ENCODE peak calls at places on chromosomes 16 and 17, in five cellular contexts. L, F, E, O and H are unnamed samples.
A peak's percentile ranks its signal among the peaks of the same experiment; 100 is the strongest.

GRCh38 chr16:57801856-57802634 is at the start of gene KIFC3:
- DNase-seq in L (peak; percentile 82), F (peak; percentile 85), E (peak; percentile 74), O (peak; percentile 96), H (peak; percentile 77)

GRCh38 chr17:12909046-12909445 is 108.8 kb downstream of the ELAC2 start:
- DNase-seq in L (no peak), F (no peak), E (no peak), O (no peak), H (no peak)

GRCh38 chr17:78535285-78536197 is 41.7 kb downstream of the DNAH17 start:
- DNase-seq in L (peak; percentile 34), F (no peak), E (no peak), O (no peak), H (no peak)

GRCh38 chr16:87056083-87056482 is 261.1 kb downstream of the C16orf95 start:
- DNase-seq in L (peak; percentile 41), F (peak; percentile 62), E (peak; percentile 33), O (peak; percentile 46), H (peak; percentile 32)

GRCh38 chr17:49928826-49929475 is 40.0 kb upstream of the DLX4 start:
- DNase-seq in L (no peak), F (no peak), E (peak; percentile 25), O (no peak), H (peak; percentile 12)

GRCh38 chr16:30155188-30155587 is 28.2 kb upstream of the CORO1A start:
- DNase-seq in L (no peak), F (no peak), E (no peak), O (no peak), H (no peak)

GRCh38 chr16:705748-706188 is at the start of gene FBXL16:
- DNase-seq in L (peak; percentile 68), F (no peak), E (no peak), O (no peak), H (peak; percentile 63)

GRCh38 chr17:59839646-59840328 is 53.0 kb downstream of the TUBD1 start:
- DNase-seq in L (peak; percentile 44), F (peak; percentile 69), E (peak; percentile 58), O (no peak), H (no peak)

GRCh38 chr16:75075688-75076268 is 40.8 kb downstream of the LDHD start:
- DNase-seq in L (no peak), F (no peak), E (no peak), O (no peak), H (no peak)

GRCh38 chr17:60909405-60909804 is 231.8 kb downstream of the BCAS3 start:
- DNase-seq in L (no peak), F (no peak), E (no peak), O (no peak), H (no peak)

GRCh38 chr17:16877102-16877501 is 94.8 kb downstream of the TNFRSF13B start:
- DNase-seq in L (peak; percentile 8), F (no peak), E (no peak), O (peak; percentile 13), H (peak; percentile 21)

GRCh38 chr17:21293846-21294240 is 9.3 kb downstream of the MAP2K3 start:
- DNase-seq in L (no peak), F (no peak), E (no peak), O (no peak), H (no peak)

GRCh38 chr16:81929841-81930240 is 81.4 kb downstream of the SDR42E1 start:
- DNase-seq in L (no peak), F (no peak), E (no peak), O (peak; percentile 23), H (no peak)

GRCh38 chr17:7988750-7989178 is 13.7 kb upstream of the GUCY2D start:
- DNase-seq in L (no peak), F (peak; percentile 91), E (peak; percentile 82), O (peak; percentile 26), H (peak; percentile 92)

GRCh38 chr17:6061290-6061689 is 8.9 kb upstream of the WSCD1 start:
- DNase-seq in L (no peak), F (peak; percentile 18), E (peak; percentile 42), O (no peak), H (peak; percentile 96)

GRCh38 chr17:28898261-28898955 is 875 bp upstream of the FLOT2 start:
- DNase-seq in L (peak; percentile 55), F (no peak), E (no peak), O (no peak), H (no peak)

GRCh38 chr17:57075193-57075592 is 9.9 kb upstream of the AKAP1 start:
- DNase-seq in L (no peak), F (no peak), E (no peak), O (no peak), H (no peak)

GRCh38 chr17:48626470-48627241 is 498 bp upstream of the HOXB9 start:
- DNase-seq in L (peak; percentile 81), F (no peak), E (peak; percentile 81), O (no peak), H (no peak)

GRCh38 chr16:10266809-10267208 is 84.6 kb upstream of the GRIN2A start:
- DNase-seq in L (no peak), F (no peak), E (no peak), O (no peak), H (no peak)

GRCh38 chr16:65426484-65426883 is 304.6 kb upstream of the CDH11 start:
- DNase-seq in L (no peak), F (peak; percentile 50), E (no peak), O (no peak), H (peak; percentile 23)

GRCh38 chr17:17416400-17417360 is 60.1 kb upstream of the MED9 start:
- DNase-seq in L (peak; percentile 45), F (peak; percentile 62), E (peak; percentile 79), O (peak; percentile 72), H (peak; percentile 79)

GRCh38 chr16:27234171-27234570 is 30.8 kb downstream of the KDM8 start:
- DNase-seq in L (no peak), F (no peak), E (no peak), O (no peak), H (no peak)

GRCh38 chr16:27235055-27235937 is 32.0 kb downstream of the KDM8 start:
- DNase-seq in L (peak; percentile 76), F (peak; percentile 95), E (peak; percentile 91), O (peak; percentile 99), H (peak; percentile 89)

GRCh38 chr16:27233731-27234130 is 30.4 kb downstream of the KDM8 start:
- DNase-seq in L (no peak), F (no peak), E (no peak), O (no peak), H (no peak)

GRCh38 chr16:27235938-27236245 is 32.6 kb downstream of the KDM8 start:
- DNase-seq in L (no peak), F (no peak), E (no peak), O (no peak), H (no peak)

GRCh38 chr16:27234603-27235002 is 31.3 kb downstream of the KDM8 start:
- DNase-seq in L (no peak), F (no peak), E (no peak), O (no peak), H (no peak)
- TF ChIP-seq CTCF in L (no peak), F (no peak), E (no peak), O (no peak), H (no peak)

GRCh38 chr16:3461120-3461519 is 17.6 kb downstream of the NAA60 start:
- DNase-seq in L (peak; percentile 66), F (no peak), E (no peak), O (no peak), H (no peak)

GRCh38 chr16:3458852-3459361 is 15.4 kb downstream of the NAA60 start:
- DNase-seq in L (no peak), F (peak; percentile 54), E (peak; percentile 28), O (no peak), H (peak; percentile 54)

GRCh38 chr16:3460585-3460984 is 17.1 kb downstream of the NAA60 start:
- DNase-seq in L (no peak), F (no peak), E (no peak), O (no peak), H (no peak)

GRCh38 chr16:3459401-3460090 is 16.1 kb downstream of the NAA60 start:
- DNase-seq in L (no peak), F (no peak), E (no peak), O (no peak), H (no peak)

DNA sequence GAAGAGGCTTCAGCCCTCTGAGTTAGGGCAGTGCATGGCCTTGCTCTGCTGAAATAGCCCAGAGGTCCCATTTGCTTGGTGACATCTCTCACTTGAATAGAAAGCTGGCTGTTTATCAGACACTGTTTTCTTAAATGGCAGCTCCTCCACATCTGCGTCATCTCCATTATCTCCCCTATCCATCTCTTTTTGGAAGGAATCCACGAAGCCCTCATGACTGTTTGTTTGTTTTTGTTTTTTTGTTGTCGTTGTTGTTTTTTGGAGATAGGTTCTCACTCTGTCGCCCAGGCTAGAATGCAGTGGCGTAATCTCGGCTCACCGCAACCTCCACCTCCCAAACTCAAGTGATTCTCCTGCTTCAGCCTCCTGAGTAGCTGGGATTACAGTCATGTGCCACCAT is 16.6 kb downstream of the NAA60 start:
- DNase-seq in L (no peak), F (no peak), E (no peak), O (no peak), H (no peak)
- H3K4me3 ChIP-seq in L (peak overlapping the region; percentile 96), F (no peak overlapping the region), E (peak overlapping the region; percentile 0), O (no peak overlapping the region), H (peak overlapping the region; percentile 93)

GRCh38 chr17:76519667-76520066 is 17.8 kb downstream of the CYGB start:
- DNase-seq in L (no peak), F (no peak), E (no peak), O (no peak), H (no peak)

GRCh38 chr17:76521262-76521661 is 16.2 kb downstream of the CYGB start:
- DNase-seq in L (no peak), F (no peak), E (no peak), O (no peak), H (no peak)

GRCh38 chr17:76519048-76519614 is 17.9 kb upstream of the RHBDF2 start:
- DNase-seq in L (no peak), F (no peak), E (no peak), O (no peak), H (no peak)

GRCh38 chr17:76515291-76515949 is 14.2 kb upstream of the RHBDF2 start:
- DNase-seq in L (no peak), F (peak; percentile 73), E (peak; percentile 100), O (peak; percentile 97), H (peak; percentile 87)

DNA sequence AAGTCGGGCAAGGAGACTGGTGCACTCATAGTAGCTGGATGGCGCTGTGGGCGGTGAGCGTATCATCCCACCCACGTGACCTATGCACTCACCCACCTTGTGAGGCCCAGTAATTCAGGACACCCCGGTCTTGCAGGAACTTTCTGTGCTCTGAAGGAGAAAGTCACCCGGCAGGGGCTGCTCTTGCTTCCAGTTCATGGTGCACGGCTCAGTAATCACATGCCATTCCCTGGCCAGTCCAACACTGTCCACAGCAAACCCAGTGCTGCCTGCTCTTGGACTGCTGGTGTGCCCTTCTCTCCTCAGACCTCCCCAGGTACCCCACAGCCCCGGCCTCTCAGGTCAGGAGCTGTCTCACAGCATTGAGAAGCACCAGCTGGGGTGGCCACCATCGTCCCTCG is 16.4 kb upstream of the RHBDF2 start:
- DNase-seq in L (no peak), F (peak; percentile 22), E (no peak), O (no peak), H (no peak)
- TF ChIP-seq CTCF in L (no peak), F (peak; percentile 14), E (no peak), O (no peak), H (no peak)

GRCh38 chr17:44797809-44798208 is 32.3 kb downstream of the GJC1 start:
- DNase-seq in L (peak; percentile 55), F (peak; percentile 26), E (no peak), O (peak; percentile 68), H (no peak)

GRCh38 chr17:44795928-44796327 is 34.2 kb downstream of the GJC1 start:
- DNase-seq in L (peak; percentile 65), F (no peak), E (no peak), O (peak; percentile 74), H (no peak)

GRCh38 chr17:44795421-44795820 is 34.7 kb downstream of the GJC1 start:
- DNase-seq in L (peak; percentile 59), F (no peak), E (no peak), O (peak; percentile 73), H (no peak)

GRCh38 chr17:44798352-44798751 is 31.7 kb downstream of the GJC1 start:
- DNase-seq in L (no peak), F (no peak), E (no peak), O (no peak), H (no peak)

GRCh38 chr17:44796731-44797130 is 33.4 kb downstream of the GJC1 start:
- DNase-seq in L (no peak), F (no peak), E (no peak), O (peak; percentile 66), H (no peak)
- H3K4me3 ChIP-seq in L (no peak overlapping the region), F (no peak overlapping the region), E (no peak overlapping the region), O (no peak overlapping the region), H (no peak overlapping the region)